ENCODE peak calls at places on chromosomes 11 and 22, in eight cellular contexts. S is HCT116, C is choroid plexus epithelial cell, D is epithelial cell of esophagus, L is prostate gland, Y is heart right ventricle, F is A549, M is endothelial cell. Z is an unnamed sample.

GRCh38 chr22:39236321-39237275 is 8.2 kb downstream of the PDGFB start:
- DNase-seq in F (no peak), C (no peak), M (no peak), D (no peak), L (peak), Y (peak), S (no peak), Z (no peak)

GRCh38 chr11:112555491-112556364 is 295.1 kb upstream of the PLET1 start:
- DNase-seq in S (peak), L (no peak), M (peak), F (peak), Y (peak), C (peak), D (peak), Z (no peak)

GRCh38 chr22:38327805-38328204 is 10.6 kb upstream of the CSNK1E start:
- DNase-seq in M (no peak), L (no peak), F (no peak), S (no peak), D (peak), Y (no peak), C (peak), Z (peak)

GRCh38 chr11:73372371-73372993 is 3.7 kb upstream of the RELT start:
- DNase-seq in D (no peak), Y (no peak), M (peak), F (peak), C (peak), S (peak), L (no peak), Z (no peak)

GRCh38 chr11:58394195-58394594 is 12.5 kb downstream of the OR5B3 start:
- DNase-seq in M (no peak), F (no peak), Y (no peak), C (peak), L (no peak), S (no peak), D (peak), Z (peak)

GRCh38 chr11:110081462-110082233 is 11.5 kb upstream of the ZC3H12C start:
- DNase-seq in L (no peak), S (no peak), Y (no peak), M (no peak), D (peak), F (no peak), C (no peak), Z (no peak)

GRCh38 chr22:50222508-50222907 is 21.7 kb downstream of the SELENOO start:
- DNase-seq in Y (no peak), L (no peak), C (no peak), S (no peak), M (no peak), D (no peak), F (no peak), Z (no peak)

GRCh38 chr11:47177229-47177845 is 658 bp upstream of the ARFGAP2 start:
- DNase-seq in M (peak), F (peak), Y (no peak), S (peak), C (peak), D (peak), L (peak), Z (peak)

GRCh38 chr11:21646351-21646750 is 546.5 kb upstream of the ANO5 start:
- DNase-seq in D (no peak), M (no peak), C (no peak), F (no peak), S (no peak), L (no peak), Y (no peak), Z (no peak)

GRCh38 chr22:46588279-46589140 is 31.7 kb upstream of the GRAMD4 start:
- DNase-seq in D (no peak), M (no peak), F (no peak), C (no peak), L (no peak), Y (peak), S (no peak), Z (no peak)

GRCh38 chr22:41382098-41382578 is 396 bp downstream of the TEF start:
- DNase-seq in F (peak), S (no peak), L (peak), Y (peak), C (peak), D (peak), M (peak), Z (no peak)

GRCh38 chr11:134118016-134118415 is 49.1 kb downstream of the JAM3 start:
- DNase-seq in Y (no peak), M (no peak), S (no peak), D (peak), L (no peak), C (no peak), F (no peak), Z (no peak)

GRCh38 chr11:116782728-116783127 is 5.1 kb downstream of the ZPR1 start:
- DNase-seq in L (no peak), F (no peak), D (peak), M (no peak), S (no peak), C (peak), Y (no peak), Z (no peak)

GRCh38 chr22:37806409-37807338 is 1.1 kb upstream of the GCAT start:
- DNase-seq in F (peak), D (peak), S (no peak), L (no peak), C (peak), Y (no peak), M (peak), Z (peak)

GRCh38 chr11:33936745-33937612 is 45.1 kb upstream of the LMO2 start:
- DNase-seq in L (peak), Y (peak), M (peak), C (peak), F (no peak), D (peak), S (no peak), Z (no peak)

GRCh38 chr11:65424200-65425104 is 1.9 kb downstream of the NEAT1 start:
- DNase-seq in S (no peak), F (peak), C (peak), L (no peak), Y (peak), D (peak), M (no peak), Z (peak)

GRCh38 chr11:100638648-100639047 is 48.4 kb upstream of the ARHGAP42 start:
- DNase-seq in S (no peak), C (peak), F (no peak), D (no peak), Y (no peak), L (no peak), M (no peak), Z (no peak)

GRCh38 chr11:19244084-19244483 is 3.3 kb upstream of the E2F8 start:
- DNase-seq in S (no peak), L (peak), D (peak), C (peak), M (no peak), F (no peak), Y (no peak), Z (peak)

GRCh38 chr11:95149659-95150294 is 60.1 kb downstream of the ENDOD1 start:
- DNase-seq in C (peak), M (peak), S (peak), Y (peak), D (peak), F (no peak), L (peak), Z (peak)

GRCh38 chr22:23393721-23394320 is 186.3 kb downstream of the IGLL1 start:
- DNase-seq in D (no peak), Y (no peak), C (no peak), S (no peak), F (no peak), L (no peak), M (no peak), Z (no peak)

GRCh38 chr11:41788177-41788576 is 328.7 kb upstream of the LRRC4C start:
- DNase-seq in D (no peak), Y (peak), C (no peak), S (no peak), L (no peak), M (no peak), F (no peak), Z (no peak)

GRCh38 chr11:34065505-34066203 is 14.1 kb downstream of the CAPRIN1 start:
- DNase-seq in Y (no peak), F (no peak), M (peak), S (no peak), C (peak), D (no peak), L (no peak), Z (no peak)

GRCh38 chr22:36549033-36549432 is 20.1 kb upstream of the EIF3D start:
- DNase-seq in D (no peak), L (no peak), M (no peak), C (no peak), F (no peak), S (no peak), Y (no peak), Z (no peak)

GRCh38 chr22:36546092-36546804 is 17.3 kb upstream of the EIF3D start:
- DNase-seq in M (peak), S (peak), L (peak), Y (no peak), D (peak), F (peak), C (peak), Z (peak)

GRCh38 chr22:36546932-36547331 is 18.0 kb upstream of the EIF3D start:
- DNase-seq in F (peak), S (peak), M (no peak), C (peak), D (peak), Y (no peak), L (no peak), Z (peak)

GRCh38 chr22:36551096-36551495 is 22.1 kb upstream of the EIF3D start:
- DNase-seq in M (no peak), S (no peak), D (no peak), C (no peak), Y (no peak), L (no peak), F (no peak), Z (no peak)

GRCh38 chr22:36548606-36549005 is 19.6 kb upstream of the EIF3D start:
- DNase-seq in C (peak), D (no peak), F (no peak), S (no peak), L (no peak), M (no peak), Y (peak), Z (no peak)
- TF ChIP-seq CTCF in C (no peak), D (no peak), F (no peak), S (no peak), L (no peak), M (no peak), Y (no peak), Z (no peak)

GRCh38 chr11:118639899-118640298 is 32.5 kb downstream of the PHLDB1 start:
- DNase-seq in D (no peak), S (no peak), C (no peak), L (no peak), M (no peak), F (no peak), Y (no peak), Z (no peak)

GRCh38 chr11:118641463-118642019 is 34.1 kb downstream of the PHLDB1 start:
- DNase-seq in C (no peak), M (no peak), D (peak), L (peak), Y (no peak), F (no peak), S (no peak), Z (peak)

GRCh38 chr11:118638726-118639125 is 31.3 kb downstream of the PHLDB1 start:
- DNase-seq in Y (no peak), F (no peak), D (no peak), L (no peak), C (no peak), M (no peak), S (no peak), Z (no peak)

GRCh38 chr11:118643142-118643994 is 36.0 kb downstream of the PHLDB1 start:
- DNase-seq in Y (no peak), S (no peak), D (no peak), L (no peak), F (no peak), C (no peak), M (no peak), Z (no peak)

DNA sequence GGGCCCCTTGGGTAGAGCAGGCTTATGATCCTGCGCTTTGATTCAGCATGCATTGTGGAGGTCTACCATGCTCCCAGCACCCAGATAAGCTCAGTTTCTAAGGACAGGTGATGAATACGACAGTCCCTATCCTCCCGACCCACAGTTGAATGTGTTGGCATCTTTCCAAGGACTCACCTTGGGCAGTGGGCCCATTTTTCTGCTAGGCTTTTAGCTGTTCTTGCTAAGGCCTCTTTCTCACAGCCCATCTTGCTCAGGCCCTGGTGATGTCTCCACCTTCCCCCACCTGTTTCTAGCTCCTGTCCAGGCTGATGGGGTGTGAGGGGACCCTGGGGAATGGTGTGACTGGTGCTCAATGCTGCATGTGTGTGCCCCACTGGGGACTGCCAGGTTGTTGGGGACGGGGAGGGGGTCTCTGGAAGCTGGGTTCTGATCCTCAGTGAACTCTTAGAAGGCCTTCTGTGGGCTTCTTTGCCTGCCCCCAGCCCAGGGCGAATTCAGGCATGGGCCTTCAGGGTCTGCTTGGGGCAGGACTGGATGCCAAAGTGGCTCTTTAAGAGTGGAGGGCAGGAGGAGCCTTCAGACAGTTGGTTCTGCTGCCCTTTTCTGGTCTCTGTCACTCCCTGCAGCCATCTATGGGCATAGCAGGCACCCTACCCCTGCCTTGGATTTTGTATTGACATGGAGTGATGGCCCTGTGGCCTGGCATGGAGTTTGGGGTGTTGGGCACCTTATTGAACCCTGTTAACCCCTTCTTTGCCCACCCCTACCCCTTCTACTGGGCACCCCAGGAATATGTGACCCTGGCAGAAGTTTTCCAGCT is 33.1 kb downstream of the PHLDB1 start:
- DNase-seq in S (no peak), M (no peak), F (no peak), C (no peak), L (no peak), D (peak), Y (no peak), Z (no peak)
- TF ChIP-seq CTCF in S (no peak), M (no peak), F (no peak), C (no peak), L (peak), D (peak), Y (no peak), Z (peak)

GRCh38 chr11:132586801-132587200 is 945.5 kb downstream of the OPCML start:
- DNase-seq in M (no peak), S (no peak), D (no peak), Y (no peak), L (no peak), C (peak), F (no peak), Z (no peak)
- TF ChIP-seq CTCF in M (no peak), S (no peak), D (no peak), Y (no peak), L (no peak), C (peak), F (no peak), Z (no peak)

GRCh38 chr11:64343740-64344133 is 3.7 kb downstream of the CCDC88B start:
- DNase-seq in Y (no peak), S (no peak), L (no peak), D (peak), F (peak), M (no peak), C (no peak), Z (peak)
- TF ChIP-seq CTCF in Y (no peak), S (no peak), L (peak), D (peak), F (peak), M (no peak), C (peak), Z (peak)

DNA sequence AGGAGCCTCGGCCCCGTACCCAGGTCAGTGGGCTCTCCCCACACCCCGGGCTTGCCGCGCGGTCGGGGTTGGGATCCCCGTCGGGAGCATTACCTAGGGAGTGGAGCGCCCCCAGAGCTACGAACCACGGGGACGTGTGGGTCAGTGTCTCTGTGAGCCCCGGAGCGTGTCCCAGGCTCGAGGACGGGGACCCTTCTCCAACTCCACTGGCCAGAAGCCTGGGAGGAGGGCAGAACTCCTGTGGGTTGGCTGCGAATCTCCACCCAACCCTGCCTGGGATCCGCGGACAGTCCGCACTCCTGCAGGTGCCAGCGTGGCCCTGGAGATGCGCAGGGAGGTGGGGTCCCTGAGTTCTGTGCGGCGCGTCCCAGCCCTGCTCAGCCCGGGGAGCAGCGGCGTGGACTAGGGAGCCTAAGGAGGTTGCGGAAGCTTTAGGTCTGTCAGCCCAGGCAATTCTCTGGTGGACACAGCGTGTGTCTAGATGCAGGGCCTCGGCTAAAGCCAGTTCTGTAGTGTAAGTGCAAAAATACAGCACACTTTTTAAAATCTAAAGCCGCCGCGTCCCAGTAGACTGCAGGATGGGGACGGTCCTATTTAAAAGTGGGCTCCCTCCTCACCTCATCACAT is 413 bp downstream of the PPFIBP2 start:
- DNase-seq in S (no peak), C (no peak), M (peak), D (no peak), F (no peak), Y (no peak), L (peak), Z (no peak)
- TF ChIP-seq CTCF in S (no peak), C (no peak), M (no peak), D (no peak), F (peak), Y (no peak), L (no peak), Z (no peak)

Z was measured in PC-9.